ENCODE peak calls at places on chromosome 11, in five cellular contexts. E is type B pancreatic cell, F is fibroblast of the aortic adventitia, L is Peyer's patch, M is astrocyte of the spinal cord. Y is an unnamed sample.

GRCh38 chr11:72573380-72573949 is 100.8 kb downstream of the PDE2A start:
- DNase-seq in E (no peak), F (peak), L (peak), M (peak), Y (peak)

GRCh38 chr11:122981388-122982264 is at the start of gene BSX:
- DNase-seq in E (peak), F (peak), L (no peak), M (peak), Y (no peak)

GRCh38 chr11:6365659-6366058 is 24.6 kb upstream of the SMPD1 start:
- DNase-seq in E (no peak), F (no peak), L (no peak), M (no peak), Y (no peak)

GRCh38 chr11:107608809-107609208 is 17.9 kb downstream of the ELMOD1 start:
- DNase-seq in E (no peak), F (no peak), L (no peak), M (no peak), Y (no peak)

GRCh38 chr11:64120951-64121569 is 44.9 kb downstream of the MACROD1 start:
- DNase-seq in E (no peak), F (no peak), L (no peak), M (peak), Y (no peak)

GRCh38 chr11:6927030-6927617 is 898 bp downstream of the ZNF215 start:
- DNase-seq in E (no peak), F (peak), L (peak), M (no peak), Y (no peak)

GRCh38 chr11:119742263-119742861 is 13.4 kb upstream of the NECTIN1 start:
- DNase-seq in E (no peak), F (peak), L (no peak), M (no peak), Y (no peak)

GRCh38 chr11:9861860-9862725 is 198.2 kb downstream of the SWAP70 start:
- DNase-seq in E (no peak), F (peak), L (peak), M (peak), Y (no peak)

GRCh38 chr11:127006311-127006710 is 5.7 kb upstream of the KIRREL3 start:
- DNase-seq in E (no peak), F (peak), L (no peak), M (peak), Y (no peak)

GRCh38 chr11:94574193-94574961 is 7.2 kb downstream of the PIWIL4 start:
- DNase-seq in E (no peak), F (peak), L (no peak), M (peak), Y (no peak)

GRCh38 chr11:83087035-83087434 is 15.3 kb upstream of the RAB30 start:
- DNase-seq in E (no peak), F (peak), L (no peak), M (peak), Y (no peak)

GRCh38 chr11:119108151-119108856 is 1.2 kb downstream of the C2CD2L start:
- DNase-seq in E (no peak), F (peak), L (peak), M (no peak), Y (no peak)

GRCh38 chr11:90288207-90288821 is 65.5 kb upstream of the CHORDC1 start:
- DNase-seq in E (no peak), F (peak), L (no peak), M (peak), Y (no peak)

DNA sequence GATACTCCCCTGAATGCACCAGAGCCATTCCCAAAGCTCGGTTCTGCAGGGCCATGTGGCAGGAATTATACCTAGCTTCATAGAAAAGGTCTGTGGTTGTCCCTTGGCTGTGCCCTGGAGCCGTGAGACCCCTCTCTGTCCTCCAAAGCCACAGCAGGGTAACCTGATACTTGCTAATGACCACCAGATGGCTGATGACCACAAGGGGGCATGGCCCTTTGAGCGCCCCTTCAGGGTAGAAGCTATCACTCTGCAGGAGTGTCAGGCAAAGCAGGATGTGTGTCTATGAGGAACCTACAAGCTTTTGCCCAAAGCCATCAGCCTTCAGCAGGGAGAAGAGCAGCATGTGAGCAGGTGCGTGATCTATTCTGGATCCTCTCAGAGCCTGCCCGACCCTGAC is 95.3 kb downstream of the NTM start:
- DNase-seq in E (no peak), F (no peak), L (no peak), M (no peak), Y (no peak)
- TF ChIP-seq CTCF in E (peak), F (no peak), L (no peak), M (no peak), Y (no peak)

GRCh38 chr11:18566406-18566805 is 22.1 kb downstream of the UEVLD start:
- DNase-seq in E (no peak), F (peak), L (no peak), M (no peak), Y (no peak)
- TF ChIP-seq CTCF in E (no peak), F (no peak), L (no peak), M (no peak), Y (no peak)

DNA sequence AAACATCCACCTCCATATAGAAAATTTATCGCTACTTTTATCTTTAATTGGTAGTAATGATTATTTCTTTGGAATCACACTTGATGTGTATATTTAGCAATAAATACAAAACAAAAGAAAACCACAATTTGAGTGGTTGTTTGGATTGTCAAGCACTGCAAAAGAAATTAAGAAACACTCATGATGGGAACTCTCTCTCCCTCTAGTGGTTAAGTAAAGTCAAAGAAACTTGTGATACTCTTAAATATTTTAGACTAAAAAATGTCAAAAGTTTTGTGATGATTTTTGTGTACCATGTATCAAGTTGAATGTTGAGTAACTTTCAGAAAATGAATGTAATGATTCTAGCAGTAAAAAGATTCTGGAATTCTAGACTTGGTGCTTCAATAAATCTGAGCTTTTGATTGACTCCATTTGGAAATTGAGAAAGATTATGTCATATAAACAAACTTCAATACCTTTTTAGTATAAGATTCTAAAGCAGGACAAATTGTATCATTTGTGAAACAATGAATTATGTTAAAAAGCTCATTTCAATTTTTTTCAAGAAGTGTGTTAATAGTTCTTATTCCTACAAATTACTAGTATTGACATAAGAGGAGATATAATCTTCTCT is 20.8 kb downstream of the MUC15 start:
- DNase-seq in E (no peak), F (peak), L (no peak), M (peak), Y (no peak)
- TF ChIP-seq CTCF in E (peak), F (peak), L (no peak), M (peak), Y (no peak)

DNA sequence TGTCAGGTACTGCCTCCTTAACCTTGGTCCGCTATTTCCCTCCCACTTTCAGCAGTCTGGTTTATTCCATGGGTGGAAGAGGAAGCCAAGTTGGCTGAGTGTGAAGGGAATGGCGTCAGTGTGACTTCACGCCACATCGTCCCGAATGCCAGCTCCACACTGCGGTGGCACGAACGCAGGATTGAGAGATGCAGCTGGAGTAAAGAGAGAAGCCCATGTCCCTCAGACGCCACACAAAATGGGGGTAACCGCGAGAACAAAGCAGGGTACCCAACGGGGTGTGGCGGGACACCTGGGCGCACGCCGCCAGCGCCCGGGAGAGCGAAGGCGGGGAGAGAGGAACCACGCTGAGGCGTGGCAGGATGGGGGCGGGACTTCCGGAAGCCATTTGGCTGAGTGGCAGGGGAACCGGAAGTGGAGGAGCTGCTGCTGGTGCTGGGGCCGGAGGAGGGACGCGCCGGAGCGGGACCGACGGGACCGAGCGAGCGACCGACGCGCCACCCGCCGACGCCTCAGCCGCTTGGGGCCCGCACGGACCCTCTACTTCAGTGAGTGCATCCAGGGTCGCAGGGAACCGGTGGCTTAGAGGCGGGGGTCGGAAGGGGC is at the start of gene PAFAH1B2:
- DNase-seq in E (peak), F (peak), L (peak), M (peak), Y (peak)
- TF ChIP-seq CTCF in E (no peak), F (no peak), L (no peak), M (no peak), Y (no peak)

DNA sequence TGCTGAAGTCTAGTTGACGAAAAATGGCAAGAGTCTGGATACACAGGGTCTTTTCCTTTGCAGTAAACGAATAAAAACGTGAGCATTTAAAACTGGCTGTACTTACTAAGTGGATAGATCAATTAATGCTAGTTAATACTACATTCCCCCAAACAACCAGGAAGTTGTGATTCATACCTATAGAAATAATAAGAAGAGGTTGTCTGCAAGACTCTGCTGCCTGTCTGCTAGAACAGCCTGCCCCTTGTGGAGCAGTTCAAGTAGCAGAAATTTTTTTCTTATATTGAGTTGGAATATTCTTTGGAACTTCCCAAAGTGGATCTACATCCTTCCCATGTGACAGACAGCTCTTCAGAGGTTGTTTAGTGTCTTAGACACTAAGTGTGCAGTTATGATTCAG is 86.8 kb downstream of the TEAD1 start:
- DNase-seq in E (no peak), F (peak), L (no peak), M (peak), Y (no peak)
- TF ChIP-seq CTCF in E (peak), F (peak), L (no peak), M (peak), Y (no peak)

GRCh38 chr11:17779861-17780594 is 45.4 kb downstream of the KCNC1 start:
- DNase-seq in E (no peak), F (no peak), L (no peak), M (no peak), Y (no peak)
- TF ChIP-seq CTCF in E (no peak), F (no peak), L (no peak), M (no peak), Y (no peak)

DNA sequence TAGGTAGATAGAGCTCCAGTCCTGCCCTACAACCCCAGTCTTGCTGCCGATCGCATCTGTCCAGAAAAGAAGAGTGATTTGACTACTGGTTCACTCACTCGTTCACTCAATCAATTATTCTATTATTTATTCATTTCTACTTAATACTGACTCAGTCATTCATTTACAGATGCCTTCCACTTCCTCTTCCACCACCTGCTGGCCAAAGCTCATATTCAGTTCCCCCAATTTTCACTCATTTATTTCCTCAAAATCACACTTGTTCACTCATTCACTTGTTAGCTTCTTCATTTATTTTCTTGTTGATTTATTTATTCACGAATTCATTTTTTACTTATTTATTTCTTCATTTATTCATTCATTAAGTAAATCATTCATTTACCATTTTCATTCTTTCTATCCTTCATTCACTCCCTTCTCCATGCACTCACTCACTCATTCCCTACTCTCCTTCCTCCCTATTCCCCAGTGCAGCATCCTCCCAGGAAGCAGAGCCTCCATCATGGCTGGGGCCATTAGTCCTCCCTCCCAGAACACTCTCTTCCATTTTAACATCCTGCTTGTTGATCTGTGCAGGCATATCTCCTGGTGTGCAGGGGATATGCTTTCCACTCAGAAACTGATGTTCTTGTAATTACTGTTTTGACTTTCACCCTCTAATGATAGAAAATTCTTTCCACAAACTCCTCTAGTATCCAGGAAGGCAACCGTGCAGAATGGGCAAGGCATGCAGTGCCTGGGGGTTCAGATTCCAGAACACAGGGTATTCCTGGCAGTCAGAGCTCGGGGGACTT is 281.0 kb downstream of the TENM4 start:
- DNase-seq in E (no peak), F (peak), L (no peak), M (no peak), Y (no peak)
- TF ChIP-seq CTCF in E (peak), F (peak), L (no peak), M (peak), Y (no peak)

GRCh38 chr11:981764-982163 is 54.8 kb downstream of the MUC6 start:
- DNase-seq in E (no peak), F (no peak), L (no peak), M (no peak), Y (no peak)

GRCh38 chr11:978073-978720 is 52.5 kb downstream of the AP2A2 start:
- DNase-seq in E (no peak), F (no peak), L (no peak), M (no peak), Y (no peak)

GRCh38 chr11:984576-984975 is 51.9 kb downstream of the MUC6 start:
- DNase-seq in E (no peak), F (no peak), L (no peak), M (no peak), Y (no peak)

GRCh38 chr11:978781-979180 is 53.1 kb downstream of the AP2A2 start:
- DNase-seq in E (no peak), F (no peak), L (no peak), M (no peak), Y (no peak)

GRCh38 chr11:980438-981365 is 55.0 kb downstream of the AP2A2 start:
- DNase-seq in E (no peak), F (peak), L (no peak), M (peak), Y (no peak)
- TF ChIP-seq CTCF in E (no peak), F (peak), L (no peak), M (peak), Y (no peak)